ENCODE peak calls at places on chromosomes 7 and 10, in seven cellular contexts. V, C, I, N, Q, P and M are unnamed samples.
A peak's percentile ranks its signal among the peaks of the same experiment; 100 is the strongest.

GRCh38 chr7:102896585-102896984 is 16.2 kb upstream of the LRRC17 start:
- DNase-seq in V (no peak), C (no peak), I (no peak), N (no peak), Q (no peak), P (no peak), M (no peak)

GRCh38 chr7:113698556-113699220 is 220.1 kb downstream of the PPP1R3A start:
- DNase-seq in V (no peak), C (no peak), I (peak; percentile 18), N (no peak), Q (peak; percentile 18), P (peak; percentile 26), M (no peak)

GRCh38 chr7:22445871-22446270 is 54.1 kb downstream of the STEAP1B start:
- DNase-seq in V (no peak), C (no peak), I (no peak), N (no peak), Q (peak; percentile 43), P (no peak), M (no peak)

GRCh38 chr7:923108-924041 is 31.1 kb downstream of the ADAP1 start:
- DNase-seq in V (peak; percentile 85), C (peak; percentile 37), I (peak; percentile 24), N (peak; percentile 94), Q (peak; percentile 91), P (peak; percentile 48), M (peak; percentile 79)

GRCh38 chr10:119022846-119023552 is 6.5 kb upstream of the NANOS1 start:
- DNase-seq in V (no peak), C (no peak), I (no peak), N (no peak), Q (no peak), P (peak; percentile 97), M (peak; percentile 91)

GRCh38 chr7:36316319-36316718 is 73.3 kb upstream of the ANLN start:
- DNase-seq in V (no peak), C (no peak), I (no peak), N (no peak), Q (no peak), P (no peak), M (no peak)

GRCh38 chr7:91397099-91397498 is 132.9 kb downstream of the FZD1 start:
- DNase-seq in V (no peak), C (no peak), I (no peak), N (no peak), Q (no peak), P (no peak), M (no peak)

GRCh38 chr10:3850999-3851937 is 66.3 kb upstream of the KLF6 start:
- DNase-seq in V (no peak), C (no peak), I (no peak), N (no peak), Q (peak; percentile 54), P (peak; percentile 54), M (no peak)

GRCh38 chr7:4066206-4066605 is 615.9 kb upstream of the FOXK1 start:
- DNase-seq in V (no peak), C (no peak), I (no peak), N (no peak), Q (no peak), P (no peak), M (no peak)

GRCh38 chr10:105269011-105269410 is 627.9 kb downstream of the SORCS3 start:
- DNase-seq in V (no peak), C (no peak), I (no peak), N (no peak), Q (no peak), P (no peak), M (no peak)

GRCh38 chr7:151060416-151061234 is 1.2 kb downstream of the SLC4A2 start:
- DNase-seq in V (no peak), C (peak; percentile 53), I (peak; percentile 53), N (no peak), Q (peak; percentile 26), P (peak; percentile 29), M (peak; percentile 60)

GRCh38 chr10:69818676-69819239 is 17.1 kb downstream of the COL13A1 start:
- DNase-seq in V (no peak), C (no peak), I (no peak), N (no peak), Q (no peak), P (peak; percentile 63), M (no peak)

GRCh38 chr10:75401569-75402485 is at the start of gene ZNF503:
- DNase-seq in V (peak; percentile 97), C (peak; percentile 98), I (peak; percentile 98), N (no peak), Q (no peak), P (peak; percentile 98), M (peak; percentile 96)

GRCh38 chr7:152974577-152974976 is 215.0 kb downstream of the ACTR3B start:
- DNase-seq in V (no peak), C (no peak), I (no peak), N (no peak), Q (no peak), P (peak; percentile 49), M (no peak)

GRCh38 chr10:4867520-4868356 is 41.7 kb downstream of the AKR1E2 start:
- DNase-seq in V (no peak), C (no peak), I (no peak), N (no peak), Q (no peak), P (peak; percentile 11), M (no peak)

GRCh38 chr10:60733189-60733815 is 45.0 kb upstream of the CDK1 start:
- DNase-seq in V (peak; percentile 77), C (peak; percentile 22), I (peak; percentile 77), N (peak; percentile 43), Q (no peak), P (peak; percentile 79), M (peak; percentile 90)
- H3K27ac ChIP-seq in V (peak overlapping the region; percentile 80), C (peak overlapping the region; percentile 39), I (peak overlapping the region; percentile 80), N (peak overlapping the region; percentile 39), Q (no peak overlapping the region), P (no peak overlapping the region), M (no peak overlapping the region)

GRCh38 chr10:125096371-125096770 is 64.0 kb downstream of the CTBP2 start:
- DNase-seq in V (no peak), C (no peak), I (peak; percentile 2), N (no peak), Q (no peak), P (no peak), M (no peak)

GRCh38 chr10:125095228-125095627 is 65.1 kb downstream of the CTBP2 start:
- DNase-seq in V (no peak), C (no peak), I (peak; percentile 9), N (no peak), Q (no peak), P (no peak), M (no peak)

GRCh38 chr10:125094826-125095225 is 65.5 kb downstream of the CTBP2 start:
- DNase-seq in V (peak; percentile 43), C (no peak), I (no peak), N (no peak), Q (no peak), P (no peak), M (no peak)

GRCh38 chr10:125094111-125094705 is 66.2 kb downstream of the CTBP2 start:
- DNase-seq in V (peak; percentile 32), C (no peak), I (no peak), N (no peak), Q (no peak), P (peak; percentile 37), M (no peak)

GRCh38 chr10:125095776-125096175 is 64.6 kb downstream of the CTBP2 start:
- DNase-seq in V (no peak), C (no peak), I (peak; percentile 8), N (no peak), Q (no peak), P (no peak), M (no peak)
- H3K4me1 ChIP-seq in V (peaks cover 40% of the 10 kb centered on the region), C (peaks cover 24% of the 10 kb centered on the region), I (peaks cover 6% of the 10 kb centered on the region), N (no peaks in the 10 kb centered on the region), Q (no peaks in the 10 kb centered on the region), P (peaks cover 13% of the 10 kb centered on the region), M (no peaks in the 10 kb centered on the region)

GRCh38 chr7:19353158-19353557 is 207.9 kb upstream of the FERD3L start:
- DNase-seq in V (no peak), C (no peak), I (no peak), N (no peak), Q (no peak), P (no peak), M (no peak)
- H3K27ac ChIP-seq in V (no peak overlapping the region), C (no peak overlapping the region), I (no peak overlapping the region), N (no peak overlapping the region), Q (no peak overlapping the region), P (no peak overlapping the region), M (no peak overlapping the region)

GRCh38 chr10:132961-133898 is 2.0 kb upstream of the ZMYND11 start:
- DNase-seq in V (no peak), C (no peak), I (no peak), N (no peak), Q (no peak), P (peak; percentile 79), M (no peak)

GRCh38 chr10:134205-134742 is 981 bp upstream of the ZMYND11 start:
- DNase-seq in V (no peak), C (no peak), I (no peak), N (peak; percentile 33), Q (no peak), P (peak; percentile 60), M (peak; percentile 66)

GRCh38 chr10:136465-136762 is 1.2 kb downstream of the ZMYND11 start:
- DNase-seq in V (no peak), C (no peak), I (no peak), N (no peak), Q (no peak), P (no peak), M (no peak)

GRCh38 chr10:135601-136464 is 578 bp downstream of the ZMYND11 start:
- DNase-seq in V (peak; percentile 83), C (peak; percentile 65), I (peak; percentile 70), N (peak; percentile 64), Q (peak; percentile 62), P (peak; percentile 70), M (peak; percentile 79)

DNA sequence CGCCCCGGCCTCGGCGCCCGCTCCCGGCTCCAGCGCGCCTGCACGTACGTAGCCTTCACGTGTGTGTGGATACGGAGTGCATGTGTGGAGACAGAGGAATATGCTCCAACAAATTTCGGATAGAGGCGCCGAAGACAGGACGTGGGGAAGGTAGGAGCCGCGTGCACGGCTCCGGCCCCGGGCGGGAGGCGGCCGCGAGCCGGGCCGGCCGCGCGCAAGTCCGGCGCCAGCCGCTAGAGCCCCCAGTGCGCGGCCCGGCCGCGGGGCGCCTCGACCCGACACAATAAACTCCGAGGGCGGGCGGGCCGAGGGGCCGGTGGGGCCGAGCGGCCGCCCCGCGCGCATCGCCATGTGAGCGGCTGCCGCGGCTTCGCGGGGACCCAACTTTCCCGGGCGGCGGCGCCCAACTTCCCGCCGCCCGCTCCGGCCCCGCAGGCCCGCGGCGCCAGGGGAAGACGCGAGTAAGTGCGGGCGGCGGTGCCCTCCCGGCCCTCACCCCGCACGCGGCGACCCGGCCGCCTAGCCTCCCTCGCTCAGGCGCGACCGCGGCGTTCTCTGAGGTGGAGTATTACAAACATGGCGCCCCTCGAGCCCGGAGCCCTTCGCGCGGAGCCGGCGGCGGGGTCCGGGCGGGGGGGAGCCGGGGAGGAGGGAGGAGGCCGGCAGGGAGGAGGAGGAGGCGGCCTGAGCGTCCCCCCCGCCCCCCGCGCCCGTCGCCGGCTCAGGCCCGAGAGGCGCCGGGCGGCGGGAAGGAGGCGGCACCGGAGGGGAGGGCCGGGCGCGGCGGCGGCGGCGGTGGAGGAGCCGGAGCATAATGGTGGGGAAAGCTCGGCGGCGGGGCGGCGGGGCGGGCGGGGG is at the start of gene ZMYND11:
- DNase-seq in V (peak; percentile 76), C (peak; percentile 73), I (peak; percentile 69), N (peak; percentile 68), Q (peak; percentile 51), P (peak; percentile 61), M (peak; percentile 81)
- H3K4me1 ChIP-seq in V (peaks cover 39% of the 10 kb centered on the region), C (peaks cover 5% of the 10 kb centered on the region), I (peaks cover 49% of the 10 kb centered on the region), N (peaks cover 24% of the 10 kb centered on the region), Q (no peaks in the 10 kb centered on the region), P (peaks cover 6% of the 10 kb centered on the region), M (no peaks in the 10 kb centered on the region)